ENCODE peak calls at places on chromosomes 4 and X, in four cellular contexts. U is fibroblast of lung, D is HL-60, K is fibroblast of mammary gland. Q is an unnamed sample.

GRCh38 chrX:155819966-155820491 is 61.1 kb upstream of the VAMP7 start:
- DNase-seq in U (peak; percentile 88), D (peak; percentile 73), K (peak; percentile 83), Q (peak; percentile 66)

GRCh38 chr4:118813561-118813960 is 22.4 kb downstream of the SEC24D start:
- DNase-seq in U (no peak), D (no peak), K (no peak), Q (no peak)

GRCh38 chr4:91243132-91243531 is 1060.6 kb upstream of the GRID2 start:
- DNase-seq in U (peak; percentile 0), D (no peak), K (no peak), Q (no peak)

GRCh38 chrX:136953867-136954787 is 73.6 kb upstream of the RBMX start:
- DNase-seq in U (peak; percentile 74), D (peak; percentile 80), K (peak; percentile 77), Q (peak; percentile 23)

GRCh38 chrX:148784859-148785655 is 284.6 kb downstream of the AFF2 start:
- DNase-seq in U (no peak), D (peak; percentile 2), K (no peak), Q (no peak)

GRCh38 chr4:156685308-156685707 is 286.3 kb downstream of the PDGFC start:
- DNase-seq in U (no peak), D (no peak), K (peak; percentile 45), Q (no peak)

GRCh38 chrX:78708171-78708570 is 39.3 kb upstream of the LPAR4 start:
- DNase-seq in U (peak; percentile 57), D (peak; percentile 78), K (peak; percentile 62), Q (no peak)

GRCh38 chr4:72770708-72771107 is 201.7 kb upstream of the ADAMTS3 start:
- DNase-seq in U (no peak), D (no peak), K (peak; percentile 54), Q (no peak)

GRCh38 chr4:169664615-169665014 is 44.2 kb downstream of the CLCN3 start:
- DNase-seq in U (peak; percentile 28), D (no peak), K (no peak), Q (no peak)

GRCh38 chr4:19736968-19737756 is 514.5 kb upstream of the SLIT2 start:
- DNase-seq in U (no peak), D (no peak), K (no peak), Q (no peak)

GRCh38 chr4:22574880-22575279 is 59.0 kb upstream of the ADGRA3 start:
- DNase-seq in U (no peak), D (no peak), K (no peak), Q (no peak)

GRCh38 chr4:22574424-22574823 is 58.6 kb upstream of the ADGRA3 start:
- DNase-seq in U (no peak), D (no peak), K (no peak), Q (no peak)

GRCh38 chr4:22573198-22573597 is 57.3 kb upstream of the ADGRA3 start:
- DNase-seq in U (peak; percentile 36), D (no peak), K (peak; percentile 11), Q (no peak)
- H3K4me3 ChIP-seq in U (no peak overlapping the region), D (no peak overlapping the region), K (no peak overlapping the region), Q (no peak overlapping the region)

DNA sequence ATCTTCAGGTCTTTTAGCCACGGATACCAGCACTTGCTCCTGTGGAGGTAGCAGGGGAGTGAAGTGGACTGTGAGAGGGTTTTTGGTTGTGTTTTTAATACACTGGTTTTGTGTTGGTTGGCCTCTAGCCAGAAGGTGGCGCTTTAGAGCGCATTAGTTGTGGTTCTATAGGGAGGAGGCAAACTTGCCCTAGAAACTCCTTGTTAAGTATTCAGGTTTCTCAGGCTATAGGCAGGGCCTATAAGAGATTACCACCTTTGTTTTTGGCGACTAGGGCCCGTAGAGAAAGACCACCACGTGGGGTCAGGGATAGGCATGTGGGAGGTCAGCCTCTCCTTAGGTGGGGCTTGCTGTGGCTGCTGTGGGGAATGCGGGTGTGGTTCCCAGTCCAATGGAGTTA is 221.6 kb upstream of the SPANXN4 start:
- DNase-seq in U (no peak), D (peak; percentile 3), K (no peak), Q (no peak)
- TF ChIP-seq CTCF in U (no peak), D (no peak), K (no peak), Q (no peak)

GRCh38 chrX:6226646-6227444 is 1.8 kb downstream of the NLGN4X start:
- DNase-seq in U (no peak), D (no peak), K (no peak), Q (no peak)
- H3K4me3 ChIP-seq in U (no peak overlapping the region), D (no peak overlapping the region), K (no peak overlapping the region), Q (no peak overlapping the region)

GRCh38 chrX:110125435-110125834 is 122.5 kb downstream of the TMEM164 start:
- DNase-seq in U (peak; percentile 24), D (no peak), K (no peak), Q (no peak)
- TF ChIP-seq CTCF in U (no peak), D (no peak), K (peak; percentile 24), Q (peak; percentile 17)

GRCh38 chr4:139606600-139607301 is 50.7 kb upstream of the SETD7 start:
- DNase-seq in U (peak; percentile 44), D (peak; percentile 47), K (peak; percentile 82), Q (no peak)
- H3K4me3 ChIP-seq in U (no peak overlapping the region), D (no peak overlapping the region), K (peak overlapping the region; percentile 12), Q (no peak overlapping the region)

DNA sequence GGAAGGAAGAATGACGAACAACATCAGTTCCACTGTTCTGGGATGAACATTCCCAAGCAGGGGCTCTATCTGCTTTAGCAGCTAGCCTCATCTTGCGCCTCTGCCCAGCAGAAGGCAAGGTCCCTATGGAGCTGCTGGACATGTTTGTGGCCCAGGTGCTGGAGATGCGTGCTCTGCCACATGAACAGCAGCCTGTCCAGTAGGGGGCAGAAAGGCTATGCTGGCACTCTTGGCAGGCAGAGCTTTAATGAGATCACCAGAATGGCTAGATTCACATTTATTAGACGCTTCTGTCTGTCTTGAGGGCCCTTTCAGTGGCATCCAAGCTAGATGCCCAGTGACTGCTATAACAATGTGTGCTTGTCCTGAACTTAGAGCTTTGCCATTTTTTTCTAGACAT is 1826.0 kb downstream of the STIM2 start:
- DNase-seq in U (peak; percentile 6), D (peak; percentile 26), K (peak; percentile 53), Q (no peak)
- TF ChIP-seq CTCF in U (peak; percentile 18), D (peak; percentile 44), K (peak; percentile 63), Q (no peak)

GRCh38 chr4:17511950-17512795 is at the start of gene QDPR:
- DNase-seq in U (peak; percentile 65), D (peak; percentile 79), K (peak; percentile 52), Q (no peak)

GRCh38 chr4:17514865-17515264 is at the start of gene CLRN2:
- DNase-seq in U (no peak), D (no peak), K (no peak), Q (no peak)

GRCh38 chr4:17510582-17510981 is 1.3 kb downstream of the QDPR start:
- DNase-seq in U (no peak), D (no peak), K (no peak), Q (no peak)

GRCh38 chr4:17511041-17511949 is 595 bp downstream of the QDPR start:
- DNase-seq in U (peak; percentile 41), D (peak; percentile 73), K (peak; percentile 38), Q (no peak)

GRCh38 chr4:17512973-17513665 is 1.2 kb upstream of the QDPR start:
- DNase-seq in U (no peak), D (no peak), K (peak; percentile 30), Q (no peak)
- H3K4me3 ChIP-seq in U (no peak overlapping the region), D (no peak overlapping the region), K (no peak overlapping the region), Q (no peak overlapping the region)

DNA sequence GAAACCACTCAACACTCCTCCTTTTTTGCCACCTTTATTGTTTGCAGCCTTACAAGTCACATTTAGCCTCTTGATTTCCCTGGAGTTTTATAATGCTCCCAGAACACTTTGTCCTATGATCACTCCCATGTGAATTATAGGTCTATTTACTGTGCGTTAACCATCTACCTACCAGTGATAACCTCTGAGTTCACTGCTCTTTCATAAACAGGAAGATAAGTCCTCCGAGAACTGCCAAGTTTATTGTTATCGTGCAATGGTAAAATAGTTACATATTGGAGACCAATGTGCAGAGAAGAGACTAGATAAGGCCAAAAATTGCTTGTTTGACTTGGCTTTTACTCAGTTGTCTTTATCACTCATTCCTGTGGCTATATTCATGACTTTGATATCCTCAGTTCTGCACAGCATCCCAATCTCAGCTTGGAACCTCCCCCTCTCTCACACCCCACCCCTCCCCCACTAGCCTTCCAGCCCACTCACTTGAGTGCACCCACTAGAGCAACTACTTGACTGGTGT is 12.9 kb upstream of the NUDT9 start:
- DNase-seq in U (no peak), D (no peak), K (no peak), Q (no peak)
- TF ChIP-seq CTCF in U (no peak), D (no peak), K (no peak), Q (no peak)

GRCh38 chr4:2756691-2757350 is 685 bp upstream of the TNIP2 start:
- DNase-seq in U (no peak), D (no peak), K (no peak), Q (no peak)
- H3K4me3 ChIP-seq in U (no peak overlapping the region), D (peak overlapping the region; percentile 33), K (peak overlapping the region; percentile 14), Q (peak overlapping the region; percentile 47)